ENCODE peak calls at places on chromosomes 4 and X, in six cellular contexts. M, B, W, X, K and V are unnamed samples. For H3K4me1, the result is how much of the 10 kb centered on the place peaks cover.

GRCh38 chr4:139603576-139604387 is 47.8 kb upstream of the SETD7 start:
- DNase-seq in B (no peak), W (peak), K (peak), M (peak), X (no peak), V (peak)

GRCh38 chr4:110865611-110866254 is 242.9 kb upstream of the PITX2 start:
- DNase-seq in K (no peak), M (no peak), B (no peak), X (no peak), W (peak), V (no peak)

GRCh38 chr4:139630991-139631390 is 34.6 kb upstream of the MGST2 start:
- DNase-seq in M (no peak), K (no peak), X (no peak), B (no peak), W (no peak), V (no peak)

GRCh38 chrX:39047174-39047573 is 245.9 kb downstream of the MID1IP1 start:
- DNase-seq in M (no peak), W (no peak), X (no peak), B (no peak), K (no peak), V (no peak)

GRCh38 chr4:56959064-56959463 is 18.3 kb downstream of the NOA1 start:
- DNase-seq in B (no peak), X (no peak), W (peak), M (no peak), K (peak), V (no peak)

GRCh38 chr4:165394275-165394674 is 15.5 kb downstream of the CPE start:
- DNase-seq in X (no peak), M (peak), W (peak), K (no peak), B (no peak), V (no peak)

GRCh38 chr4:176885224-176885623 is 92.5 kb upstream of the VEGFC start:
- DNase-seq in B (no peak), X (no peak), W (no peak), K (no peak), M (no peak), V (no peak)

GRCh38 chr4:173346074-173346473 is 11.9 kb upstream of the HMGB2 start:
- DNase-seq in M (no peak), W (no peak), B (no peak), X (no peak), K (no peak), V (no peak)

GRCh38 chr4:81690871-81691270 is 219.2 kb upstream of the RASGEF1B start:
- DNase-seq in X (no peak), W (no peak), B (no peak), M (no peak), K (no peak), V (no peak)

GRCh38 chr4:56755901-56756300 is 65.6 kb downstream of the SPINK2 start:
- DNase-seq in K (no peak), B (no peak), X (no peak), M (no peak), W (no peak), V (no peak)

GRCh38 chr4:145887241-145887964 is 51.2 kb downstream of the ZNF827 start:
- DNase-seq in K (no peak), X (no peak), B (no peak), M (peak), W (peak), V (no peak)

GRCh38 chrX:70436380-70436779 is 8.3 kb upstream of the DLG3 start:
- DNase-seq in M (no peak), K (no peak), X (no peak), B (no peak), W (no peak), V (no peak)

GRCh38 chr4:1523506-1523905 is 117.3 kb upstream of the NKX1-1 start:
- DNase-seq in X (no peak), K (no peak), W (no peak), M (no peak), B (no peak), V (no peak)

GRCh38 chr4:2045518-2045951 is 13.6 kb upstream of the NAT8L start:
- DNase-seq in W (no peak), B (no peak), X (no peak), M (no peak), K (no peak), V (no peak)

GRCh38 chr4:186765138-186765537 is 41.5 kb upstream of the FAT1 start:
- DNase-seq in M (no peak), X (no peak), W (peak), B (no peak), K (peak), V (no peak)

GRCh38 chrX:119500061-119500800 is 32.0 kb downstream of the SLC25A5 start:
- DNase-seq in X (no peak), W (no peak), K (no peak), B (no peak), M (no peak), V (no peak)

GRCh38 chr4:109730294-109731051 is 603 bp upstream of the PLA2G12A start:
- DNase-seq in M (peak), K (peak), W (peak), B (peak), X (peak), V (no peak)

GRCh38 chr4:52172166-52172565 is 121.1 kb downstream of the SPATA18 start:
- DNase-seq in M (no peak), K (peak), X (no peak), W (peak), B (no peak), V (no peak)
- TF ChIP-seq CTCF in M (no peak), K (peak), X (no peak), W (peak), B (peak), V (no peak)

GRCh38 chr4:122533841-122534240 is 77.3 kb upstream of the IL2 start:
- DNase-seq in X (no peak), M (no peak), W (no peak), B (no peak), K (no peak), V (no peak)
- H3K4me3 ChIP-seq in X (no peak), M (no peak), W (no peak), B (no peak), K (no peak), V (no peak)

GRCh38 chr4:41199788-41200187 is 14.6 kb downstream of the APBB2 start:
- DNase-seq in B (no peak), M (peak), X (no peak), W (no peak), K (no peak), V (no peak)
- H3K4me1 ChIP-seq in B (under half), M (half or more), X (half or more), W (under half), K (under half), V (under half)

DNA sequence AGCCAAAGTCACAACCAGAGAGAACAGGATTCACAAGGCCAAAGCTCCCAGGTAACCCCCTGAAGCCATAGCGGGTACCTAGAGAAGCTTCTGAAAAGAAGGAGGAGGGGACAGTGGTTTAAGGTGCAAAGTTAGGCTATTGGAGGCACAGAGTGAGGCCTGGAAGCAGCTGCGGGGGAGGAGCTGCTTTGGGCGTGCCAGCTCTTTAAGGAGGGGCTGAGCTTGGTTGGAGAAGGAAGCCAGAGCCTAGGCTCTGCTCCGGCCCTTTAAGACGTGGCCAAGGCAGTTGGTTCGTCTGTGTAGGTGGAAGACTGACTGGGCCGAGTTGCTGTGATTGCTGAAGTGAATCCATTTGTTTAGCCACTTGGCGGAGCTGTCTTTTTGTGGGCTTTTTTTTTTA is 1.5 kb downstream of the KLF8 start:
- DNase-seq in K (peak), W (peak), M (no peak), X (no peak), B (peak), V (peak)
- TF ChIP-seq CTCF in K (no peak), W (no peak), M (no peak), X (no peak), B (no peak), V (no peak)

DNA sequence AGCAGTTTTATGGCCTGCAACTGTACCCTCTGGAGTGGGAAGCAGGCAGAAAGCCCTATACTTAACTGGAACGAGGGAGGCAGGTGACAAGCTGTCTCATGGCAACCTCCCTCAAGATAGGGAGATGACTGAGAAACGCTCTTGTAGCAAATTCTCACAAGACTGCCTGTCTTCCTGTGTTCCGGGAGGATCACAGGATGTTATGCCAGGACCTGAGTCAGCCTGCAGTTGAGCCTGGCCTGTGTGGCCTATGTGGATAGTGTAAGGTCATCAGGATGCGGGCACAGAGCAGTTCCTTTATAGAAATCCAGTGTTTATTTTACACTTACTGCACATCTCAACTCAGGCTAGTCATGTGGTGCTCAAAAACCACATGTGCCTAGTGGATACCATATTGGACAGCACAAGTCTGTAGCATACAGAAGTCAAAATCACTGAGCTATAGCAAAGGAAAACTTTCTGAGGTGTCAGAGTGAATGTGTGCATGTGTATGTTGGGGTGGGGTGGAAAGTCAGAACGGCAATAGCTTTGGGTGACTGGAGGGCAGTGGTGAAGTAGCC is 25.2 kb downstream of the TAF7L start:
- DNase-seq in W (peak), K (no peak), M (peak), B (no peak), X (no peak), V (no peak)
- H3K4me3 ChIP-seq in W (no peak), K (no peak), M (no peak), B (no peak), X (no peak), V (no peak)